ENCODE peak calls at places on chromosome 20, in four cellular contexts. D, F, K and L are unnamed samples. For H3K4me1, the result is how much of the 10 kb centered on the place peaks cover.

GRCh38 chr20:346640-347316 is at the start of gene NRSN2:
- DNase-seq in D (peak), F (peak), K (peak), L (peak)

GRCh38 chr20:6388666-6389197 is 265.9 kb upstream of the FERMT1 start:
- DNase-seq in D (no peak), F (no peak), K (no peak), L (no peak)

GRCh38 chr20:20501128-20501527 is 133.2 kb downstream of the INSM1 start:
- DNase-seq in D (no peak), F (no peak), K (no peak), L (no peak)

GRCh38 chr20:1391640-1392442 is 1.0 kb downstream of the FKBP1A start:
- DNase-seq in D (no peak), F (peak), K (peak), L (peak)

GRCh38 chr20:49234831-49235230 is 15.6 kb downstream of the DDX27 start:
- DNase-seq in D (no peak), F (no peak), K (no peak), L (no peak)

GRCh38 chr20:48632017-48632824 is 195.6 kb downstream of the PREX1 start:
- DNase-seq in D (no peak), F (no peak), K (no peak), L (no peak)

GRCh38 chr20:16555754-16556153 is 17.5 kb downstream of the KIF16B start:
- DNase-seq in D (no peak), F (no peak), K (no peak), L (no peak)

GRCh38 chr20:21353236-21353635 is 44.1 kb downstream of the NKX2-4 start:
- DNase-seq in D (no peak), F (no peak), K (peak), L (peak)

GRCh38 chr20:63565021-63565698 is 8.9 kb downstream of the HELZ2 start:
- DNase-seq in D (no peak), F (no peak), K (no peak), L (no peak)

GRCh38 chr20:25038591-25039015 is 19.3 kb downstream of the ACSS1 start:
- DNase-seq in D (no peak), F (no peak), K (no peak), L (no peak)
- H3K4me1 ChIP-seq in D (under half), F (half or more), K (under half), L (under half)

GRCh38 chr20:33667245-33668086 is 723 bp downstream of the ACTL10 start:
- DNase-seq in D (peak), F (peak), K (peak), L (peak)
- H3K4me1 ChIP-seq in D (under half), F (under half), K (under half), L (under half)

GRCh38 chr20:51532577-51533191 is 9.8 kb downstream of the NFATC2 start:
- DNase-seq in D (peak), F (peak), K (peak), L (no peak)
- H3K4me1 ChIP-seq in D (under half), F (under half), K (under half), L (under half)

DNA sequence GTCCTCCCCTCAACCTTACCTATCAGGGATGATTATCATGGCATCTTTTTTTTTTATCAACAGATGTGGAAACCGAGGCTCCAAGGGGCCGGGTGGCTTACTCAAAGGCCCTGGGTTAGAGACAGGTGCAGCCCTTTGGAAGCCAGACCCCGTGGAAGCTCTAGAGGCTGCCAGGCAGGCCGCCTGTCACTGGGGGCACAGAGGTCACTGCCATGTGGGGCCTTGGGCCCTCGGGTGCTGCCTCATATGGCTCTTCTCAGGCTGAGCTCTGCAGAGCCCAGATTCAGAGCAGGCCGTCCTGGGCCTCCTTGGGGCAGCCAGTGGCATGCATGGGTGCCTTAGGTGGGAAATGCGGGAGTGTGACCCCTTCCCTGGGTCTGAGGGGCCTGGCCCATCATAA is 136.3 kb downstream of the PHACTR3 start:
- DNase-seq in D (no peak), F (no peak), K (no peak), L (no peak)
- H3K4me1 ChIP-seq in D (under half), F (under half), K (under half), L (under half)

GRCh38 chr20:57625978-57626377 is 5.8 kb upstream of the ZBP1 start:
- DNase-seq in D (no peak), F (no peak), K (no peak), L (no peak)

GRCh38 chr20:57622579-57623381 is 2.6 kb upstream of the ZBP1 start:
- DNase-seq in D (peak), F (no peak), K (peak), L (peak)

GRCh38 chr20:57622201-57622570 is 2.0 kb upstream of the ZBP1 start:
- DNase-seq in D (no peak), F (no peak), K (no peak), L (no peak)

GRCh38 chr20:57625181-57625958 is 5.1 kb upstream of the ZBP1 start:
- DNase-seq in D (no peak), F (no peak), K (no peak), L (no peak)

GRCh38 chr20:57624124-57624523 is 3.9 kb upstream of the ZBP1 start:
- DNase-seq in D (no peak), F (no peak), K (no peak), L (no peak)
- H3K4me1 ChIP-seq in D (under half), F (under half), K (under half), L (under half)

DNA sequence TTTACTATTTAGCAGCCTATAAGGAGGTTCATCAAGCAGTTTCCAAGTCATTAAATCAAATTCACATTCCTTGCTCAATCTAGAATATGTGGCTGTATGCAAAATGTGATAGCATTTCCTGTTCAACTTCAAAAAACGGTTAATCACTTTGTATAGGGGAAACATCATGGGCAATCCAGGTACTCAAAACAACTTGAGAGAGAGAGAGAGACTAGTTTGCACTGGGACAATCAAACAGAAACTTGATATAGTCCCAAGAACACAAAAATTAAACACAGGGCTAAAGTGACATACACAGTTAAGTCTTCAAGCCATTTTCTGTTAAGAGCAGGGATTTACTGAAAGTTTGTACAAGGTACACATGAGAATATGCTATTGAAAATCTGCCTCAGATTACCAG is 7.4 kb downstream of the CPNE1 start:
- DNase-seq in D (no peak), F (no peak), K (peak), L (no peak)
- H3K4me1 ChIP-seq in D (under half), F (half or more), K (under half), L (under half)

GRCh38 chr20:50514750-50515149 is 4.6 kb downstream of the PTPN1 start:
- DNase-seq in D (no peak), F (no peak), K (no peak), L (no peak)
- H3K4me1 ChIP-seq in D (under half), F (half or more), K (under half), L (half or more)

GRCh38 chr20:11172881-11173280 is 499.1 kb upstream of the JAG1 start:
- DNase-seq in D (no peak), F (no peak), K (no peak), L (no peak)
- H3K4me1 ChIP-seq in D (under half), F (under half), K (under half), L (under half)

GRCh38 chr20:17870063-17870740 is 98.4 kb downstream of the SNX5 start:
- DNase-seq in D (no peak), F (no peak), K (peak), L (no peak)
- H3K4me1 ChIP-seq in D (under half), F (under half), K (under half), L (under half)

GRCh38 chr20:53639647-53640440 is 46.2 kb upstream of the ZNF217 start:
- DNase-seq in D (no peak), F (no peak), K (no peak), L (no peak)
- H3K4me1 ChIP-seq in D (under half), F (under half), K (under half), L (under half)